ENCODE peak calls at places on chromosome 5, in seven cellular contexts. One of them, this sample, is unnamed.

GRCh38 chr5:157820593-157821252 is 38.2 kb downstream of the CLINT1 start:
- DNase-seq in endothelial cell: peak; percentile 34
- DNase-seq in psoas muscle: no peak
- DNase-seq in astrocyte of the cerebellum: peak; percentile 31
- DNase-seq in heart right ventricle: peak; percentile 47
- DNase-seq in glutamatergic neuron: no peak
- DNase-seq in B cell: no peak
- DNase-seq in this sample: peak; percentile 26

GRCh38 chr5:40984884-40985283 is 75.6 kb downstream of the C7 start:
- DNase-seq in endothelial cell: no peak
- DNase-seq in psoas muscle: no peak
- DNase-seq in astrocyte of the cerebellum: peak; percentile 75
- DNase-seq in heart right ventricle: no peak
- DNase-seq in glutamatergic neuron: no peak
- DNase-seq in B cell: no peak
- DNase-seq in this sample: no peak

GRCh38 chr5:126805108-126805507 is 28.2 kb downstream of the LMNB1 start:
- DNase-seq in endothelial cell: no peak
- DNase-seq in psoas muscle: no peak
- DNase-seq in astrocyte of the cerebellum: peak; percentile 68
- DNase-seq in heart right ventricle: no peak
- DNase-seq in glutamatergic neuron: no peak
- DNase-seq in B cell: no peak
- DNase-seq in this sample: no peak

GRCh38 chr5:39420482-39421145 is 4.2 kb downstream of the DAB2 start:
- DNase-seq in endothelial cell: peak; percentile 34
- DNase-seq in psoas muscle: peak; percentile 74
- DNase-seq in astrocyte of the cerebellum: peak; percentile 49
- DNase-seq in heart right ventricle: peak; percentile 84
- DNase-seq in glutamatergic neuron: no peak
- DNase-seq in B cell: no peak
- DNase-seq in this sample: no peak

GRCh38 chr5:175700991-175701390 is 43.1 kb downstream of the HRH2 start:
- DNase-seq in endothelial cell: no peak
- DNase-seq in psoas muscle: no peak
- DNase-seq in astrocyte of the cerebellum: no peak
- DNase-seq in heart right ventricle: no peak
- DNase-seq in glutamatergic neuron: no peak
- DNase-seq in B cell: no peak
- DNase-seq in this sample: no peak

GRCh38 chr5:116861662-116862061 is 287.0 kb upstream of the SEMA6A start:
- DNase-seq in endothelial cell: no peak
- DNase-seq in psoas muscle: no peak
- DNase-seq in astrocyte of the cerebellum: no peak
- DNase-seq in heart right ventricle: no peak
- DNase-seq in glutamatergic neuron: no peak
- DNase-seq in B cell: no peak
- DNase-seq in this sample: no peak

GRCh38 chr5:177433658-177434217 is 7.3 kb downstream of the GRK6 start:
- DNase-seq in endothelial cell: no peak
- DNase-seq in psoas muscle: no peak
- DNase-seq in astrocyte of the cerebellum: no peak
- DNase-seq in heart right ventricle: no peak
- DNase-seq in glutamatergic neuron: no peak
- DNase-seq in B cell: no peak
- DNase-seq in this sample: no peak

GRCh38 chr5:168317521-168318147 is 26.2 kb downstream of the WWC1 start:
- DNase-seq in endothelial cell: no peak
- DNase-seq in psoas muscle: no peak
- DNase-seq in astrocyte of the cerebellum: peak; percentile 92
- DNase-seq in heart right ventricle: no peak
- DNase-seq in glutamatergic neuron: no peak
- DNase-seq in B cell: no peak
- DNase-seq in this sample: no peak

GRCh38 chr5:206406-206805 is 11.5 kb downstream of the CCDC127 start:
- DNase-seq in endothelial cell: no peak
- DNase-seq in psoas muscle: no peak
- DNase-seq in astrocyte of the cerebellum: no peak
- DNase-seq in heart right ventricle: no peak
- DNase-seq in glutamatergic neuron: no peak
- DNase-seq in B cell: no peak
- DNase-seq in this sample: no peak

GRCh38 chr5:74372502-74373445 is 267.8 kb downstream of the ENC1 start:
- DNase-seq in endothelial cell: no peak
- DNase-seq in psoas muscle: no peak
- DNase-seq in astrocyte of the cerebellum: no peak
- DNase-seq in heart right ventricle: no peak
- DNase-seq in glutamatergic neuron: no peak
- DNase-seq in B cell: no peak
- DNase-seq in this sample: no peak

GRCh38 chr5:100479079-100479688 is 56.0 kb upstream of the FAM174A start:
- DNase-seq in endothelial cell: no peak
- DNase-seq in psoas muscle: no peak
- DNase-seq in astrocyte of the cerebellum: no peak
- DNase-seq in heart right ventricle: no peak
- DNase-seq in glutamatergic neuron: no peak
- DNase-seq in B cell: no peak
- DNase-seq in this sample: peak; percentile 26
- TF ChIP-seq CTCF in endothelial cell: no peak
- TF ChIP-seq CTCF in psoas muscle: peak; percentile 64
- TF ChIP-seq CTCF in astrocyte of the cerebellum: peak; percentile 59
- TF ChIP-seq CTCF in heart right ventricle: peak; percentile 60
- TF ChIP-seq CTCF in glutamatergic neuron: no peak
- TF ChIP-seq CTCF in B cell: peak; percentile 40
- TF ChIP-seq CTCF in this sample: peak; percentile 48

GRCh38 chr5:33299621-33300208 is 141.1 kb upstream of the TARS1 start:
- DNase-seq in endothelial cell: peak; percentile 9
- DNase-seq in psoas muscle: no peak
- DNase-seq in astrocyte of the cerebellum: no peak
- DNase-seq in heart right ventricle: no peak
- DNase-seq in glutamatergic neuron: peak; percentile 16
- DNase-seq in B cell: no peak
- DNase-seq in this sample: peak; percentile 3
- TF ChIP-seq CTCF in endothelial cell: no peak
- TF ChIP-seq CTCF in psoas muscle: peak; percentile 58
- TF ChIP-seq CTCF in astrocyte of the cerebellum: peak; percentile 49
- TF ChIP-seq CTCF in heart right ventricle: peak; percentile 63
- TF ChIP-seq CTCF in glutamatergic neuron: no peak
- TF ChIP-seq CTCF in B cell: no peak
- TF ChIP-seq CTCF in this sample: peak; percentile 46

DNA sequence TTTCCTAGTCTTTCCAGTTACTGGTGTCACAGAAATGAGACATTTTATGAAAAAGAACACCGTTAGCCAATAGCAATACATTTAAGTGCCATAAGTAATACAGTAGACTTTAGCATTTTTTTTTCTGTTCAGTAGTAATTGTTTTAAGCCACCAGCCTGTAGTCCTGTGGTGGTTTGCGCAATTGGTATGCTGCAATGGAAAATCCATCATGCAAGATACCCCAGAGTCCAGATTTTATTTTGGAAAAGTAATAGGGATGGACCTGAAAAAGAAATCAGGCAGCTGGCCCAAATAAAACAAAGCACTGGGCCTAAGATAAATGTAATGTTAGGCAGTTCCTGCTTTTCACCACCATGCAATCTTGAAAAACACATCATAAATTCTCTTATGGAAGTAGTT is 94.6 kb upstream of the RASGRF2 start:
- DNase-seq in endothelial cell: no peak
- DNase-seq in psoas muscle: no peak
- DNase-seq in astrocyte of the cerebellum: no peak
- DNase-seq in heart right ventricle: no peak
- DNase-seq in glutamatergic neuron: no peak
- DNase-seq in B cell: no peak
- DNase-seq in this sample: no peak
- TF ChIP-seq CTCF in endothelial cell: no peak
- TF ChIP-seq CTCF in psoas muscle: no peak
- TF ChIP-seq CTCF in astrocyte of the cerebellum: no peak
- TF ChIP-seq CTCF in heart right ventricle: no peak
- TF ChIP-seq CTCF in glutamatergic neuron: no peak
- TF ChIP-seq CTCF in B cell: no peak
- TF ChIP-seq CTCF in this sample: no peak

GRCh38 chr5:36688722-36689121 is 82.3 kb downstream of the SLC1A3 start:
- DNase-seq in endothelial cell: peak; percentile 27
- DNase-seq in psoas muscle: no peak
- DNase-seq in astrocyte of the cerebellum: no peak
- DNase-seq in heart right ventricle: no peak
- DNase-seq in glutamatergic neuron: no peak
- DNase-seq in B cell: no peak
- DNase-seq in this sample: no peak
- TF ChIP-seq CTCF in endothelial cell: peak; percentile 40
- TF ChIP-seq CTCF in psoas muscle: no peak
- TF ChIP-seq CTCF in astrocyte of the cerebellum: peak; percentile 48
- TF ChIP-seq CTCF in heart right ventricle: no peak
- TF ChIP-seq CTCF in glutamatergic neuron: peak; percentile 19
- TF ChIP-seq CTCF in B cell: peak; percentile 42
- TF ChIP-seq CTCF in this sample: peak; percentile 38